ENCODE peak calls at places on chromosomes 4 and X, in four cellular contexts. One of them, this sample, is unnamed.
A peak's percentile ranks its signal among the peaks of the same experiment; 100 is the strongest.

GRCh38 chr4:94256833-94257232 is 49.2 kb downstream of the SMARCAD1 start:
- DNase-seq in T-cell: no peak
- DNase-seq in NCI-H226: no peak
- DNase-seq in WERI-Rb-1: no peak
- DNase-seq in this sample: no peak

GRCh38 chr4:153076861-153077260 is 127.4 kb upstream of the TRIM2 start:
- DNase-seq in T-cell: no peak
- DNase-seq in NCI-H226: no peak
- DNase-seq in WERI-Rb-1: no peak
- DNase-seq in this sample: no peak

GRCh38 chr4:77158487-77158861 is 1.5 kb downstream of the CCNG2 start:
- DNase-seq in T-cell: no peak
- DNase-seq in NCI-H226: peak; percentile 46
- DNase-seq in WERI-Rb-1: no peak
- DNase-seq in this sample: no peak

GRCh38 chrX:133250184-133251080 is 32.3 kb upstream of the TFDP3 start:
- DNase-seq in T-cell: no peak
- DNase-seq in NCI-H226: no peak
- DNase-seq in WERI-Rb-1: no peak
- DNase-seq in this sample: no peak

GRCh38 chr4:153901220-153901619 is 112.3 kb upstream of the SFRP2 start:
- DNase-seq in T-cell: no peak
- DNase-seq in NCI-H226: no peak
- DNase-seq in WERI-Rb-1: no peak
- DNase-seq in this sample: no peak

GRCh38 chr4:19187709-19188108 is 1064.0 kb upstream of the SLIT2 start:
- DNase-seq in T-cell: no peak
- DNase-seq in NCI-H226: no peak
- DNase-seq in WERI-Rb-1: no peak
- DNase-seq in this sample: no peak

GRCh38 chr4:118327554-118328241 is 25.1 kb downstream of the PRSS12 start:
- DNase-seq in T-cell: no peak
- DNase-seq in NCI-H226: no peak
- DNase-seq in WERI-Rb-1: no peak
- DNase-seq in this sample: peak; percentile 92

GRCh38 chr4:156941940-156942548 is 29.6 kb downstream of the PDGFC start:
- DNase-seq in T-cell: no peak
- DNase-seq in NCI-H226: peak; percentile 89
- DNase-seq in WERI-Rb-1: peak; percentile 29
- DNase-seq in this sample: no peak

GRCh38 chr4:109996531-109996930 is 83.8 kb downstream of the EGF start:
- DNase-seq in T-cell: no peak
- DNase-seq in NCI-H226: no peak
- DNase-seq in WERI-Rb-1: no peak
- DNase-seq in this sample: no peak

GRCh38 chrX:40177942-40178715 is 80.4 kb upstream of the BCOR start:
- DNase-seq in T-cell: no peak
- DNase-seq in NCI-H226: no peak
- DNase-seq in WERI-Rb-1: no peak
- DNase-seq in this sample: no peak

GRCh38 chr4:41009411-41009810 is 204.9 kb downstream of the APBB2 start:
- DNase-seq in T-cell: no peak
- DNase-seq in NCI-H226: peak; percentile 38
- DNase-seq in WERI-Rb-1: no peak
- DNase-seq in this sample: no peak

GRCh38 chrX:26851981-26852380 is 611.2 kb downstream of the PPP4R3C start:
- DNase-seq in T-cell: no peak
- DNase-seq in NCI-H226: no peak
- DNase-seq in WERI-Rb-1: peak; percentile 19
- DNase-seq in this sample: no peak

GRCh38 chrX:44267861-44268260 is 75.6 kb downstream of the EFHC2 start:
- DNase-seq in T-cell: no peak
- DNase-seq in NCI-H226: no peak
- DNase-seq in WERI-Rb-1: no peak
- DNase-seq in this sample: no peak

GRCh38 chr4:152729466-152729865 is 49.7 kb upstream of the TMEM154 start:
- DNase-seq in T-cell: no peak
- DNase-seq in NCI-H226: peak; percentile 68
- DNase-seq in WERI-Rb-1: no peak
- DNase-seq in this sample: peak; percentile 42

GRCh38 chrX:66074920-66075879 is 35.3 kb upstream of the VSIG4 start:
- DNase-seq in T-cell: peak; percentile 21
- DNase-seq in NCI-H226: no peak
- DNase-seq in WERI-Rb-1: no peak
- DNase-seq in this sample: peak; percentile 0